ENCODE peak calls at places on chromosomes 7 and 10, in nine cellular contexts. A is naive thymus-derived CD4-positive, alpha-beta T cell; B is bronchial epithelial cell; H is LoVo; Q is Caki2; J is central memory CD8-positive, alpha-beta T cell; U is RWPE1; E is activated CD4-positive, alpha-beta T cell treated with anti-CD3 and anti-CD28 coated beads for 36 hours; M is adipocyte. T is an unnamed sample.

GRCh38 chr10:2619927-2620326 is 447.4 kb upstream of the PFKP start:
- DNase-seq in A (no peak), B (no peak), H (no peak), Q (no peak), J (no peak), U (no peak), E (no peak), M (no peak), T (no peak)

GRCh38 chr10:34392641-34393170 is 422.4 kb downstream of the PARD3 start:
- DNase-seq in A (no peak), B (no peak), H (no peak), Q (no peak), J (no peak), U (no peak), E (no peak), M (no peak), T (no peak)

GRCh38 chr10:96046546-96046945 is 3.2 kb downstream of the CCNJ start:
- DNase-seq in A (no peak), B (no peak), H (no peak), Q (no peak), J (no peak), U (no peak), E (no peak), M (no peak), T (no peak)

GRCh38 chr10:110629680-110630191 is 14.4 kb upstream of the RBM20 start:
- DNase-seq in A (no peak), B (peak; percentile 98), H (peak; percentile 50), Q (peak; percentile 70), J (no peak), U (peak; percentile 65), E (no peak), M (peak; percentile 52), T (peak; percentile 50)

GRCh38 chr10:96646774-96647173 is 60.0 kb upstream of the TM9SF3 start:
- DNase-seq in A (no peak), B (no peak), H (peak; percentile 9), Q (no peak), J (no peak), U (no peak), E (no peak), M (no peak), T (no peak)

GRCh38 chr7:127347567-127348246 is 44.8 kb downstream of the ZNF800 start:
- DNase-seq in A (peak; percentile 73), B (peak; percentile 51), H (peak; percentile 88), Q (peak; percentile 25), J (peak; percentile 57), U (peak; percentile 59), E (peak; percentile 87), M (peak; percentile 77), T (peak; percentile 43)

GRCh38 chr7:139738101-139738489 is 39.7 kb downstream of the HIPK2 start:
- DNase-seq in A (no peak), B (no peak), H (no peak), Q (no peak), J (no peak), U (no peak), E (no peak), M (no peak), T (peak; percentile 25)

GRCh38 chr7:47775238-47775637 is 173.0 kb downstream of the PKD1L1 start:
- DNase-seq in A (no peak), B (no peak), H (no peak), Q (no peak), J (no peak), U (no peak), E (no peak), M (no peak), T (no peak)

GRCh38 chr7:119482209-119482608 is 790.8 kb upstream of the KCND2 start:
- DNase-seq in A (no peak), B (peak; percentile 23), H (peak; percentile 29), Q (no peak), J (no peak), U (peak; percentile 1), E (peak; percentile 5), M (peak; percentile 21), T (peak; percentile 19)

GRCh38 chr10:96512997-96513685 is 585 bp downstream of the TLL2 start:
- DNase-seq in A (no peak), B (no peak), H (peak; percentile 17), Q (no peak), J (no peak), U (no peak), E (peak; percentile 66), M (peak; percentile 77), T (peak; percentile 37)

GRCh38 chr7:36387437-36388345 is 2.0 kb upstream of the ANLN start:
- DNase-seq in A (no peak), B (peak; percentile 92), H (peak; percentile 96), Q (peak; percentile 74), J (no peak), U (peak; percentile 17), E (no peak), M (no peak), T (no peak)

GRCh38 chr7:157987906-157988305 is 599.7 kb downstream of the PTPRN2 start:
- DNase-seq in A (no peak), B (no peak), H (no peak), Q (no peak), J (no peak), U (no peak), E (no peak), M (no peak), T (no peak)

GRCh38 chr7:66307591-66308215 is 102.6 kb downstream of the TPST1 start:
- DNase-seq in A (no peak), B (peak; percentile 34), H (peak; percentile 38), Q (peak; percentile 56), J (no peak), U (no peak), E (no peak), M (no peak), T (peak; percentile 40)

GRCh38 chr10:9075420-9075819 is 1020.9 kb downstream of the GATA3 start:
- DNase-seq in A (no peak), B (no peak), H (no peak), Q (no peak), J (no peak), U (no peak), E (no peak), M (no peak), T (no peak)

GRCh38 chr7:155665957-155666287 is 21.5 kb downstream of the RBM33 start:
- DNase-seq in A (no peak), B (peak; percentile 88), H (no peak), Q (peak; percentile 70), J (no peak), U (peak; percentile 50), E (no peak), M (peak; percentile 90), T (peak; percentile 84)

GRCh38 chr10:60892571-60892970 is 51.4 kb downstream of the RHOBTB1 start:
- DNase-seq in A (no peak), B (no peak), H (no peak), Q (no peak), J (no peak), U (no peak), E (no peak), M (no peak), T (no peak)

GRCh38 chr10:129784891-129785290 is 179.2 kb downstream of the EBF3 start:
- DNase-seq in A (no peak), B (no peak), H (no peak), Q (no peak), J (no peak), U (no peak), E (no peak), M (no peak), T (no peak)

GRCh38 chr7:20199015-20199737 is 18.0 kb downstream of the MACC1 start:
- DNase-seq in A (no peak), B (peak; percentile 98), H (peak; percentile 71), Q (peak; percentile 92), J (no peak), U (peak; percentile 85), E (peak; percentile 20), M (peak; percentile 62), T (peak; percentile 73)

GRCh38 chr10:86100581-86101061 is 266.0 kb downstream of the GRID1 start:
- DNase-seq in A (no peak), B (peak; percentile 24), H (peak; percentile 16), Q (peak; percentile 14), J (no peak), U (peak; percentile 60), E (peak; percentile 25), M (peak; percentile 0), T (peak; percentile 1)

GRCh38 chr10:74871595-74872382 is 45.4 kb downstream of the KAT6B start:
- DNase-seq in A (no peak), B (peak; percentile 81), H (no peak), Q (peak; percentile 10), J (no peak), U (peak; percentile 21), E (peak; percentile 48), M (no peak), T (no peak)

GRCh38 chr7:1555813-1556540 is at the start of gene TMEM184A:
- DNase-seq in A (no peak), B (peak; percentile 66), H (peak; percentile 98), Q (peak; percentile 96), J (no peak), U (peak; percentile 86), E (peak; percentile 75), M (no peak), T (no peak)

GRCh38 chr7:100406767-100407166 is 21.7 kb downstream of the ZCWPW1 start:
- DNase-seq in A (no peak), B (peak; percentile 48), H (no peak), Q (peak; percentile 22), J (no peak), U (no peak), E (no peak), M (no peak), T (peak; percentile 85)

GRCh38 chr10:72248477-72249151 is 25.1 kb upstream of the DDIT4 start:
- DNase-seq in A (peak; percentile 34), B (peak; percentile 63), H (peak; percentile 57), Q (no peak), J (peak; percentile 54), U (peak; percentile 80), E (peak; percentile 84), M (peak; percentile 68), T (peak; percentile 49)

GRCh38 chr10:76632158-76633051 is 1005.2 kb downstream of the KCNMA1 start:
- DNase-seq in A (no peak), B (peak; percentile 56), H (no peak), Q (peak; percentile 16), J (no peak), U (peak; percentile 19), E (peak; percentile 20), M (no peak), T (no peak)

GRCh38 chr7:132782777-132783633 is 206.7 kb upstream of the PLXNA4 start:
- DNase-seq in A (no peak), B (no peak), H (no peak), Q (peak; percentile 25), J (no peak), U (no peak), E (no peak), M (peak; percentile 74), T (peak; percentile 76)

GRCh38 chr7:100603697-100604077 is 1.5 kb downstream of the PCOLCE start:
- DNase-seq in A (no peak), B (no peak), H (no peak), Q (no peak), J (no peak), U (peak; percentile 10), E (peak; percentile 30), M (peak; percentile 54), T (peak; percentile 36)

GRCh38 chr10:101974091-101974799 is 81.7 kb downstream of the ARMH3 start:
- DNase-seq in A (no peak), B (no peak), H (no peak), Q (no peak), J (no peak), U (no peak), E (peak; percentile 7), M (no peak), T (peak; percentile 23)

GRCh38 chr7:151897951-151898686 is 21.2 kb upstream of the PRKAG2 start:
- DNase-seq in A (no peak), B (no peak), H (no peak), Q (no peak), J (no peak), U (no peak), E (no peak), M (no peak), T (no peak)